ENCODE peak calls at places on chromosomes 4 and X, in four cellular contexts. Q is sigmoid colon, P is HCT116, W is Panc1. B is an unnamed sample.
A peak's percentile ranks its signal among the peaks of the same experiment; 100 is the strongest.

GRCh38 chr4:122602277-122603142 is 18.4 kb downstream of the IL21 start:
- DNase-seq in P (peak; percentile 49), W (no peak), Q (no peak), B (peak; percentile 58)

GRCh38 chr4:108533245-108533844 is 87.0 kb upstream of the RPL34 start:
- DNase-seq in W (no peak), P (no peak), Q (no peak), B (peak; percentile 60)

GRCh38 chr4:77465271-77465670 is 140.3 kb upstream of the CXCL13 start:
- DNase-seq in Q (no peak), W (no peak), P (no peak), B (no peak)

GRCh38 chr4:176191974-176192373 is 3.4 kb downstream of the SPATA4 start:
- DNase-seq in P (no peak), W (peak; percentile 48), Q (no peak), B (peak; percentile 71)

GRCh38 chrX:132737743-132738142 is 220.7 kb downstream of the HS6ST2 start:
- DNase-seq in W (no peak), Q (no peak), P (peak; percentile 13), B (no peak)

GRCh38 chr4:6594341-6594740 is 19.4 kb downstream of the MAN2B2 start:
- DNase-seq in W (no peak), Q (no peak), P (no peak), B (no peak)

GRCh38 chr4:35772291-35772690 is 472.0 kb downstream of the ARAP2 start:
- DNase-seq in Q (no peak), W (no peak), P (no peak), B (no peak)

GRCh38 chr4:135368826-135369225 is 1167.2 kb upstream of the PABPC4L start:
- DNase-seq in P (no peak), W (no peak), Q (no peak), B (no peak)

GRCh38 chrX:154367474-154368308 is 6.7 kb downstream of the FLNA start:
- DNase-seq in Q (no peak), P (no peak), W (no peak), B (no peak)

GRCh38 chrX:154370300-154370881 is 4.0 kb downstream of the FLNA start:
- DNase-seq in W (no peak), Q (no peak), P (no peak), B (peak; percentile 26)

GRCh38 chrX:154366666-154367055 is 7.8 kb downstream of the FLNA start:
- DNase-seq in P (no peak), Q (no peak), W (no peak), B (no peak)

GRCh38 chrX:154369453-154370299 is 4.8 kb downstream of the FLNA start:
- DNase-seq in W (peak; percentile 64), Q (peak; percentile 96), P (peak; percentile 63), B (peak; percentile 92)

GRCh38 chrX:154368630-154369452 is 5.6 kb downstream of the FLNA start:
- DNase-seq in P (peak; percentile 62), W (peak; percentile 78), Q (peak; percentile 92), B (peak; percentile 74)
- TF ChIP-seq POLR2AphosphoS5 in P (peak; percentile 30), W (no peak), Q (no peak), B (peak; percentile 57)

DNA sequence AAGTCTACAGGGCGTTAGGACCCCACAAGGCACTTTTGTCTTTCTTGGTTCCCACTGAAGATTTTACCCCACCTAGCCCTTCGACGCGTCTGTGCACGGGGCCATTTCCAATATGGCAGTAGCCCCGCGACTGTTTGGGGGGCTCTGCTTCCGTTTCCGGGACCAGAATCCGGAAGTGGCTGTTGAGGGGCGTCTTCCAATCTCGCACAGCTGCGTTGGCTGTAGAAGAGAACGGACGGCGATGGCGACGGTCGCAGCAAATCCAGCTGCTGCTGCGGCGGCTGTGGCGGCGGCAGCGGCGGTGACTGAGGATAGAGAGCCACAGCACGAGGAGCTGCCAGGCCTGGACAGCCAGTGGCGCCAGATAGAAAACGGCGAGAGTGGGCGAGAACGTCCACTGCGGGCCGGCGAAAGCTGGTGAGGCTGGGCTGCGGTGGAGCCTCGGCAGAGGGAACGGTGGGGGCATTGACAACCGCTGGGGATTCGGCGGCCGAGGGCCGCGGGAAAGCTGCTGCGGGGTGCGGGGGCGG is at the start of gene USP11:
- DNase-seq in Q (peak; percentile 81), W (no peak), P (no peak), B (no peak)
- TF ChIP-seq POLR2AphosphoS5 in Q (peak; percentile 56), W (no peak), P (no peak), B (no peak)

GRCh38 chr4:117331817-117332216 is 246.4 kb upstream of the TRAM1L1 start:
- DNase-seq in Q (no peak), P (no peak), W (no peak), B (no peak)

GRCh38 chr4:117324851-117325491 is 239.6 kb upstream of the TRAM1L1 start:
- DNase-seq in Q (no peak), P (peak; percentile 49), W (no peak), B (no peak)

GRCh38 chr4:117326091-117326490 is 240.7 kb upstream of the TRAM1L1 start:
- DNase-seq in W (no peak), Q (no peak), P (no peak), B (no peak)

DNA sequence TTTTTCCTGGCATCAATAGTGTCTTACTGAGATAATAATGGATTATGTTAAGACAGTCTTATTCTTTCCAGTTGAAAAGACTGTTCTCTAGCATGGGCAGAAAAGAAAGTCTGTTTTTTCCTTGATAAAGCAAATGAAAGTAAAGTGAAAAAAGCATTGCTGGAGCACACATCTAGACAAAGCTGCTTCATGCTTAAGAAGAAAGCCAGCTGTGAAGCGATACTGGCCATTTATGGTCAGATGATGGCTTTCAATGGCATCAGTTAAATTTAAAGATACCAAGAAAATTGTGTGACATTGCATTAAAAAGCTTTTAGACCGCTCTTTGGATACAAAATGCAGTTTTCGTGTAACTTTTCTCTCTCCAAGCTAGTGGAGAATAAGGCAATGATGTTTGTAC is 242.1 kb upstream of the TRAM1L1 start:
- DNase-seq in Q (no peak), P (no peak), W (no peak), B (no peak)
- TF ChIP-seq POLR2AphosphoS5 in Q (no peak), P (no peak), W (no peak), B (no peak)

DNA sequence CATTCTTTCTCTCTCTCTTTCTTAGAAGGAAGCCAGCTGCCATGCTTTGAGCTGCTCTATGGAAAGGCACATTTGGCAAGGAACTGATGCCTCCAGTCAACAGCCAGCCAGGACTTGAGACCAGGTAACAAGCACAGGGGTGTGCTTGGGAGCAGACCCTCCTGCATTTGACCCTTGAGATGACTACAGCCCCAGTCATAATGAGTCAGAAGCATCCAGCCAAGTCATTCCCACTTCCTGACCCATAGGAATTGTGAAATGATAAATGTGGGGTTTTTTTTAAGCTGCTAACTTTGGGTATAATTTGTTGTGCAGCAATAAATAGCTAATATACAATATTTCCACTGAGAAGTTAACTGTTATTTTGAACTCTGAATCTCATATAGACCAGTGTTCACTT is 446.9 kb downstream of the GRXCR1 start:
- DNase-seq in P (no peak), Q (no peak), W (no peak), B (no peak)
- TF ChIP-seq POLR2AphosphoS5 in P (no peak), Q (no peak), W (no peak), B (no peak)

GRCh38 chr4:140952709-140953108 is 180.6 kb downstream of the RNF150 start:
- DNase-seq in P (no peak), Q (no peak), W (no peak), B (no peak)

GRCh38 chr4:140943486-140943885 is 187.3 kb upstream of the TBC1D9 start:
- DNase-seq in W (no peak), P (no peak), Q (no peak), B (no peak)

GRCh38 chr4:140943887-140944515 is 187.8 kb upstream of the TBC1D9 start:
- DNase-seq in W (no peak), P (no peak), Q (no peak), B (no peak)

GRCh38 chr4:140944539-140944938 is 188.4 kb upstream of the TBC1D9 start:
- DNase-seq in Q (no peak), P (no peak), W (no peak), B (no peak)

DNA sequence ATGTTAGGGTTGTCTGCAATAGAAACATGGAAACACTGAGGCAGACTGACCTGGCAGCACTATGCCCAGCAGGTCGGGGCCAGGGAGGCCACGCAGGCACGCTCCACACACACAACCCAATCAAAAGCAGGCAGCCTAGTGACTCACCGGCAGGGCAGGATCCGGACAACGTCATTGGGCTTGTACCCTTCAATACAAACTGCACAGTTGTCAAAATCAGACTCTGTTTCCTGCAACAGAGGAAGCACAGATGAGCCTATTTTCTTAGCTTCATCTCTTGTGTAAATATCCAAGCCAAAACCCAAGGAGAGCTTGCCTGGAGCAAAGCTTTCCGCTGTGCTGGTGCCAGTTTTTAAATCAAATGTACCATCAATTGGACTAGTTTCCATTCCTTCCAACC is 185.8 kb downstream of the RNF150 start:
- DNase-seq in P (no peak), Q (peak; percentile 94), W (no peak), B (peak; percentile 32)
- TF ChIP-seq POLR2AphosphoS5 in P (no peak), Q (peak; percentile 89), W (no peak), B (no peak)

GRCh38 chrX:19986531-19986930 is 4.3 kb downstream of the BCLAF3 start:
- DNase-seq in W (no peak), P (no peak), Q (no peak), B (no peak)

GRCh38 chrX:19987856-19988255 is 3.0 kb downstream of the BCLAF3 start:
- DNase-seq in Q (no peak), P (no peak), W (no peak), B (no peak)

GRCh38 chrX:19990225-19990518 is 689 bp downstream of the BCLAF3 start:
- DNase-seq in P (no peak), Q (no peak), W (no peak), B (peak; percentile 3)

GRCh38 chrX:19991350-19991718 is 473 bp upstream of the BCLAF3 start:
- DNase-seq in W (no peak), Q (no peak), P (no peak), B (no peak)

GRCh38 chrX:19990519-19991349 is at the start of gene BCLAF3:
- DNase-seq in P (peak; percentile 64), Q (peak; percentile 93), W (peak; percentile 20), B (peak; percentile 76)
- TF ChIP-seq POLR2AphosphoS5 in P (peak; percentile 10), Q (peak; percentile 36), W (no peak), B (no peak)

GRCh38 chrX:1448793-1449580 is 3.7 kb downstream of the ASMTL start:
- DNase-seq in Q (peak; percentile 19), P (no peak), W (no peak), B (no peak)
- TF ChIP-seq POLR2AphosphoS5 in Q (no peak), P (no peak), W (no peak), B (no peak)

DNA sequence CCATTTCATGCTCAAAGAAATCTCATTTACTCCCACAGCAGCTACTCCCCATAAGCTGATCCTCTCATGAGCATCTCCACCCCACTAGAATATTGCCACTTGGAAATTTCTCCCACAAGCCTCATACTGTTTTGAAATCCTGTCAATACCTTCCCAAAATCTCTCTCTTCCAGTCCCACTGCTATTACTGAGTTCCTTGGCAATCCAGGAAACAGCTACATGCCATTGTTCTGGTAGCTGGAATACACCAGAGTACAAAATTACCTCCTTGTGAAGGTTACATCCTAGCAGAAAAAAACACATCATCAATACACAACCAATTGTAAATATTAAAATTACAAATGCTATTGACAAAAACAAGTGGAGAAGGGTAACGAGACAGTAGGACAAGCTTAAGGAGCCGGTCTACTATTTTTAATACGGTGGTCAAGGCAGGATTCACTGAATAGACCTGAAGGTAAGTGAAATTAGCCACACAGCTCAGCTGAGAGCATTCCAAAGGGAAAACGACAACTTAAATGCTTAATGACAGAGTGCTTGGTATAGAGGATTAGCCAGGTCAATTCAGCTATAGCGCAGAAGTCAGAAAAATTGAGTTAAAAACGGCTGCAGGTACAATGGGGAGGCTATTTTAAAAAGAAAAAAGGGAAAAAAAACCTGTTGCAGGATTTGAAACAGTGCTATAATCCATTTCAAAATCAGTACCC is 6.4 kb downstream of the RPL9 start:
- DNase-seq in W (no peak), Q (no peak), P (no peak), B (no peak)
- TF ChIP-seq POLR2AphosphoS5 in W (no peak), Q (no peak), P (no peak), B (no peak)

B was measured in endothelial cell of umbilical vein.